ENCODE peak calls at places on chromosomes 1 and 21, in five cellular contexts. M, F, E, Y and I are unnamed samples.

GRCh38 chr1:201970334-201971159 is 11.9 kb upstream of the RNPEP start:
- DNase-seq in E (no peak), M (no peak), Y (no peak), F (no peak), I (no peak)

GRCh38 chr1:1173793-1174415 is at the start of gene TTLL10:
- DNase-seq in F (peak), Y (no peak), E (peak), M (no peak), I (peak)

GRCh38 chr21:44867464-44867863 is 6.0 kb downstream of the PTTG1IP start:
- DNase-seq in E (no peak), M (no peak), Y (no peak), F (peak), I (no peak)

GRCh38 chr1:175894543-175894942 is 151.1 kb upstream of the TNR start:
- DNase-seq in Y (no peak), M (no peak), F (no peak), E (no peak), I (no peak)

GRCh38 chr1:118951270-118951936 is 36.7 kb downstream of the TBX15 start:
- DNase-seq in M (no peak), F (no peak), E (no peak), Y (no peak), I (no peak)

GRCh38 chr21:39637197-39637970 is 24.6 kb downstream of the B3GALT5 start:
- DNase-seq in Y (no peak), E (no peak), M (no peak), F (no peak), I (no peak)

GRCh38 chr1:53618218-53619087 is 120.5 kb downstream of the GLIS1 start:
- DNase-seq in M (peak), E (peak), F (peak), Y (no peak), I (no peak)

GRCh38 chr21:34801519-34802132 is 132.8 kb downstream of the CLIC6 start:
- DNase-seq in M (no peak), Y (no peak), E (no peak), F (no peak), I (peak)

GRCh38 chr1:220767312-220768126 is 19.2 kb upstream of the MTARC1 start:
- DNase-seq in F (no peak), Y (no peak), E (no peak), M (peak), I (no peak)

GRCh38 chr1:53442297-53442696 is 16.9 kb upstream of the DMRTB1 start:
- DNase-seq in Y (no peak), F (no peak), M (no peak), E (no peak), I (no peak)

GRCh38 chr1:93076268-93076667 is 2.8 kb upstream of the MTF2 start:
- DNase-seq in F (no peak), E (no peak), Y (no peak), M (no peak), I (no peak)

GRCh38 chr1:14598007-14598497 is 433 bp upstream of the KAZN start:
- DNase-seq in M (no peak), Y (no peak), F (peak), E (no peak), I (no peak)

GRCh38 chr1:55195523-55196233 is 19.5 kb downstream of the USP24 start:
- DNase-seq in E (no peak), F (no peak), M (no peak), Y (no peak), I (no peak)

GRCh38 chr1:24149854-24150227 is 6.9 kb upstream of the IL22RA1 start:
- DNase-seq in F (no peak), M (no peak), E (no peak), Y (peak), I (no peak)

GRCh38 chr1:45009956-45010854 is 919 bp downstream of the HECTD3 start:
- DNase-seq in E (no peak), F (no peak), Y (no peak), M (no peak), I (no peak)

GRCh38 chr1:172427191-172427590 is 6.7 kb downstream of the C1orf105 start:
- DNase-seq in E (no peak), F (no peak), M (no peak), Y (no peak), I (no peak)

GRCh38 chr21:35448876-35449599 is 399.9 kb upstream of the RUNX1 start:
- DNase-seq in F (no peak), Y (no peak), E (no peak), M (no peak), I (no peak)

GRCh38 chr1:87291107-87291506 is 37.6 kb upstream of the LMO4 start:
- DNase-seq in E (no peak), Y (no peak), M (no peak), F (no peak), I (no peak)

GRCh38 chr1:182101415-182102041 is 40.0 kb upstream of the ZNF648 start:
- DNase-seq in M (no peak), Y (no peak), E (no peak), F (no peak), I (no peak)

GRCh38 chr1:181918893-181919728 is 142.4 kb downstream of the ZNF648 start:
- DNase-seq in F (no peak), Y (no peak), E (no peak), M (no peak), I (no peak)

GRCh38 chr1:216248628-216249027 is 174.6 kb downstream of the USH2A start:
- DNase-seq in F (no peak), E (no peak), Y (no peak), M (no peak), I (no peak)

GRCh38 chr1:79388694-79389361 is 382.3 kb upstream of the ADGRL4 start:
- DNase-seq in E (no peak), F (no peak), M (no peak), Y (no peak), I (no peak)

GRCh38 chr1:22776051-22776611 is 65.5 kb downstream of the EPHB2 start:
- DNase-seq in M (no peak), F (no peak), E (no peak), Y (no peak), I (no peak)

GRCh38 chr1:59071289-59071688 is 225.6 kb upstream of the FGGY start:
- DNase-seq in M (no peak), E (no peak), Y (no peak), F (no peak), I (no peak)

GRCh38 chr1:2368053-2368744 is 23.2 kb downstream of the MORN1 start:
- DNase-seq in F (peak), Y (no peak), E (no peak), M (peak), I (no peak)

GRCh38 chr1:70017770-70018169 is 187.6 kb downstream of the LRRC40 start:
- DNase-seq in M (no peak), F (no peak), Y (no peak), E (no peak), I (no peak)

GRCh38 chr1:16386454-16387113 is 19.5 kb downstream of the SZRD1 start:
- DNase-seq in M (peak), F (no peak), Y (no peak), E (no peak), I (no peak)

GRCh38 chr1:232431748-232432147 is 198.2 kb downstream of the SIPA1L2 start:
- DNase-seq in E (no peak), M (no peak), Y (no peak), F (no peak), I (no peak)

GRCh38 chr1:48069662-48070432 is 72.7 kb upstream of the TRABD2B start:
- DNase-seq in M (no peak), E (no peak), F (no peak), Y (no peak), I (no peak)

GRCh38 chr1:41418868-41419583 is 57.8 kb downstream of the FOXO6 start:
- DNase-seq in M (peak), Y (peak), F (peak), E (no peak), I (no peak)

GRCh38 chr21:42093991-42094417 is 22.9 kb downstream of the UMODL1 start:
- DNase-seq in F (peak), M (no peak), E (no peak), Y (no peak), I (no peak)

GRCh38 chr21:42092805-42093590 is 21.9 kb downstream of the UMODL1 start:
- DNase-seq in E (no peak), F (peak), M (no peak), Y (no peak), I (no peak)

GRCh38 chr21:42096593-42096992 is 25.5 kb downstream of the UMODL1 start:
- DNase-seq in F (no peak), M (no peak), E (no peak), Y (no peak), I (no peak)

GRCh38 chr21:42095581-42095980 is 24.5 kb downstream of the UMODL1 start:
- DNase-seq in Y (no peak), F (no peak), M (no peak), E (no peak), I (no peak)

DNA sequence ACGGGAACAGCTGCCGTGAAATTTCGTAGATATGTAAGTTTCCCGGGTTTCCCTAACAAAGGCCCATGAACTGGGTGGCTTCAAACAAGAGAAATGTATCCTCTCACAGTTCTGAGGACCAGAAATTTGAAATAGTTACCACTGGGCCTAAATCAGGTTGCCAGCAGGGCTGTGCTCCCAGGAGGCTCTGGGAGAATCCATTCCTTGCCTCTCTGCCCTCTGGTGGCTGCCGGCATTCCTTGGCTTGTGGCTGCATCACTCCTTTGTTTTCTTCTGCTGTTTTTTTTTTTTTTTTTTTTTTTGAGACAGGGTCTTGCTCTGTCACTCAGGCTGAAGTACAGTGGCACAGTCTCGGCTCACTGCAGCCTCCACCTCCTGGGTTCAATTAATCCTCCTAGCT is 23.7 kb downstream of the UMODL1 start:
- DNase-seq in Y (no peak), F (peak), E (no peak), M (no peak), I (no peak)
- TF ChIP-seq CTCF in Y (no peak), F (no peak), E (no peak), M (no peak), I (no peak)

GRCh38 chr1:6632588-6633514 is 8.2 kb downstream of the THAP3 start:
- DNase-seq in E (no peak), Y (no peak), F (no peak), M (no peak), I (no peak)

GRCh38 chr1:6635161-6635909 is 10.7 kb downstream of the THAP3 start:
- DNase-seq in Y (no peak), E (no peak), M (no peak), F (no peak), I (no peak)

GRCh38 chr1:6637770-6638169 is 13.1 kb downstream of the THAP3 start:
- DNase-seq in Y (no peak), M (no peak), E (no peak), F (no peak), I (no peak)

GRCh38 chr1:6635910-6636760 is 11.5 kb downstream of the THAP3 start:
- DNase-seq in Y (no peak), F (no peak), M (no peak), E (no peak), I (no peak)

GRCh38 chr1:6634278-6635052 is 9.8 kb downstream of the THAP3 start:
- DNase-seq in M (peak), F (peak), E (peak), Y (no peak), I (peak)
- TF ChIP-seq CTCF in M (no peak), F (peak), E (peak), Y (peak), I (peak)

GRCh38 chr1:113871597-113872113 is at the start of gene PTPN22:
- DNase-seq in M (no peak), E (peak), F (no peak), Y (no peak), I (no peak)

GRCh38 chr1:113875714-113876113 is 4.2 kb upstream of the PTPN22 start:
- DNase-seq in F (no peak), Y (no peak), E (no peak), M (no peak), I (no peak)

GRCh38 chr1:113872219-113872934 is 865 bp upstream of the PTPN22 start:
- DNase-seq in M (no peak), E (no peak), Y (no peak), F (no peak), I (no peak)

GRCh38 chr1:113876181-113876580 is 4.7 kb upstream of the PTPN22 start:
- DNase-seq in M (no peak), F (no peak), E (no peak), Y (no peak), I (no peak)

GRCh38 chr1:113874017-113874879 is 2.7 kb upstream of the PTPN22 start:
- DNase-seq in M (no peak), F (no peak), Y (no peak), E (no peak), I (no peak)
- TF ChIP-seq CTCF in M (no peak), F (no peak), Y (peak), E (no peak), I (no peak)

GRCh38 chr1:205959789-205960188 is 16.5 kb upstream of the SLC26A9 start:
- DNase-seq in M (no peak), F (peak), Y (no peak), E (no peak), I (no peak)
- TF ChIP-seq CTCF in M (no peak), F (no peak), Y (no peak), E (no peak), I (no peak)

DNA sequence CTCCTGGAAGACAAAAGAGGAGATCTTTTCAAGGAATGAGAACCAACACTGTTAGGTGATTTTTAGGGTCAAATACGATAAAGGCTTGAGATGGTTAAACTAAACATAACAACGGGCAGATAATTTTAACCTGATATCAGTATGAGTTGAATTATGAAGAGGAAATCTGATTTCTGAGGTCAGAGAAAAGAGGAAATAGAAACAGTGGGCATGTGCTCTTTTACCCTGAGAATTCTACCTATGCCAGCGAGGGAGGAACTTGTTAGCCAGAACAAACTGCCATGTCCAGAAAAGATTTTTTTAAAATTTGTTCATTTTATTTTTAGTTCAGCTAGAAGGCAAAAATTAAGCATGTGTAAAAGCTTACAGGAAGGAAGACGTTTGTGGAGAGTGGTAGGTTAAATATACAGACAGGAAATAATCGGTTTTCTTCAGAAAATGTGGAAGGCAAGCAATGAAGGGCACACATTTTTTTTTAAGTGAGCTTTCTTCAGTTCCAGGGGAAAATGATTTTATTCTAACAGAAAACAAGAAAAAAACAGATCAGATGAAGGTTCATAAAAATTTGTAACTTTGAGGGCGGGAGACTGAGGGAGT is 1745.3 kb downstream of the MRPL39 start:
- DNase-seq in M (no peak), E (no peak), Y (no peak), F (no peak), I (no peak)
- TF ChIP-seq CTCF in M (no peak), E (no peak), Y (no peak), F (no peak), I (no peak)

DNA sequence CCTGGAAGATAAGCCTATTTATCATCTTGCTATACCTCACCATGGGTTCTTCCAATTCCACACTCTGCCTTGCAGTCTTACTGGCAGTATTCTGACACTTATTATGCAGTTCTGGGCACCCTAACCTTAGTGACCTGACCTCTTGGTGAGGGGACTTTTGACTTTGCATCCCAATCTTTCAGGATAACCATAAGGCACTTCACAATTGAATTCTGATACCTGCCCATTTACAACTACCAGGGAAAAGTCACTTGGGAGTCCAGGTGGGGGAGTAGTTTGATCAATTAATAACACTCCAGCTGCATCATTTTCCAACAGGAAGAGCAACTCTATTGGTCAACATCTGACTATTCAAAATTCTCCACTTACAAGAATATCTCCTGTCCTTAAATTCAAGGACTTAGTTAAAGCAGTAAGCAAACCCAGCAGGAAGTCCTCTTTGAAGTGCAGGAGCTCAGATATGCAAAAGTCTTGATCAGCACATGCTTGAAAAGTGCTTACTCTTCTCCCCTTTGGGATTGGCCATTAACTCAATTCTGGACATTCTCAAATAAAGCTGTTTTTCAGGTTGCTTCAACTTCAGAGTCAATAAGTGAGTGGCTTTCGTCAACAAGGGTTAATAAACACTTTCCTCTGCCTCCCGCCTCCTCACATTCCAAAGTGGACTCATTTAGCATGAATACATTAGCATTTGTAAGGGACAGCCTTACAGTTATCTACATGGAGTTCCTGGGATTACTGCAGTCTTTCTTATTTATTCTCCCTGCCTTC is 177.4 kb upstream of the NRIP1 start:
- DNase-seq in F (no peak), M (no peak), Y (no peak), E (no peak), I (no peak)
- TF ChIP-seq CTCF in F (no peak), M (no peak), Y (no peak), E (no peak), I (no peak)

GRCh38 chr1:164891615-164892014 is 332.6 kb downstream of the PBX1 start:
- DNase-seq in M (no peak), Y (no peak), E (no peak), F (no peak), I (no peak)
- TF ChIP-seq CTCF in M (no peak), Y (peak), E (no peak), F (no peak), I (no peak)

GRCh38 chr1:244833734-244834595 is 1.5 kb upstream of the COX20 start:
- DNase-seq in Y (peak), F (peak), M (peak), E (peak), I (peak)
- TF ChIP-seq CTCF in Y (no peak), F (no peak), M (peak), E (no peak), I (peak)

GRCh38 chr1:7302126-7302525 is 469.0 kb upstream of the VAMP3 start:
- DNase-seq in E (no peak), M (no peak), Y (no peak), F (no peak), I (no peak)

GRCh38 chr1:7303554-7304347 is 467.3 kb upstream of the VAMP3 start:
- DNase-seq in E (no peak), Y (no peak), F (no peak), M (no peak), I (no peak)

GRCh38 chr1:7300893-7301292 is 470.2 kb upstream of the VAMP3 start:
- DNase-seq in F (no peak), M (no peak), Y (peak), E (no peak), I (no peak)

GRCh38 chr1:7301346-7301993 is 469.6 kb upstream of the VAMP3 start:
- DNase-seq in M (no peak), E (no peak), F (no peak), Y (no peak), I (no peak)

GRCh38 chr1:7302873-7303272 is 468.2 kb upstream of the VAMP3 start:
- DNase-seq in M (no peak), F (no peak), Y (no peak), E (no peak), I (no peak)
- TF ChIP-seq CTCF in M (no peak), F (no peak), Y (peak), E (no peak), I (no peak)